ENCODE peak calls at places on chromosome 10, in nine cellular contexts. One of them, this sample, is unnamed. For H3K9me3, the result is how much of the 10 kb centered on the place peaks cover.

GRCh38 chr10:97685395-97685958 is 1.6 kb downstream of the AVPI1 start:
- DNase-seq in adrenal gland: peak
- DNase-seq in NT2/D1: no peak
- DNase-seq in CD8-positive, alpha-beta T cell: no peak
- DNase-seq in Panc1: no peak
- DNase-seq in HCT116: peak
- DNase-seq in CD4-positive, alpha-beta T cell: no peak
- DNase-seq in cardiac muscle cell: peak
- DNase-seq in neural progenitor cell: peak
- DNase-seq in this sample: no peak

GRCh38 chr10:95324436-95325268 is 33.8 kb upstream of the PDLIM1 start:
- DNase-seq in adrenal gland: no peak
- DNase-seq in NT2/D1: no peak
- DNase-seq in CD8-positive, alpha-beta T cell: no peak
- DNase-seq in Panc1: no peak
- DNase-seq in HCT116: no peak
- DNase-seq in CD4-positive, alpha-beta T cell: no peak
- DNase-seq in cardiac muscle cell: no peak
- DNase-seq in neural progenitor cell: no peak
- DNase-seq in this sample: no peak

GRCh38 chr10:17348111-17349008 is 106.0 kb downstream of the ST8SIA6 start:
- DNase-seq in adrenal gland: peak
- DNase-seq in NT2/D1: no peak
- DNase-seq in CD8-positive, alpha-beta T cell: no peak
- DNase-seq in Panc1: peak
- DNase-seq in HCT116: peak
- DNase-seq in CD4-positive, alpha-beta T cell: no peak
- DNase-seq in cardiac muscle cell: peak
- DNase-seq in neural progenitor cell: peak
- DNase-seq in this sample: peak

GRCh38 chr10:28946479-28946878 is 269.2 kb downstream of the BAMBI start:
- DNase-seq in adrenal gland: no peak
- DNase-seq in NT2/D1: no peak
- DNase-seq in CD8-positive, alpha-beta T cell: no peak
- DNase-seq in Panc1: no peak
- DNase-seq in HCT116: no peak
- DNase-seq in CD4-positive, alpha-beta T cell: no peak
- DNase-seq in cardiac muscle cell: peak
- DNase-seq in neural progenitor cell: no peak
- DNase-seq in this sample: no peak

GRCh38 chr10:112215342-112215774 is 31.8 kb upstream of the GPAM start:
- DNase-seq in adrenal gland: peak
- DNase-seq in NT2/D1: no peak
- DNase-seq in CD8-positive, alpha-beta T cell: no peak
- DNase-seq in Panc1: no peak
- DNase-seq in HCT116: no peak
- DNase-seq in CD4-positive, alpha-beta T cell: no peak
- DNase-seq in cardiac muscle cell: peak
- DNase-seq in neural progenitor cell: no peak
- DNase-seq in this sample: no peak

GRCh38 chr10:114286971-114287370 is 47.9 kb downstream of the VWA2 start:
- DNase-seq in adrenal gland: no peak
- DNase-seq in NT2/D1: no peak
- DNase-seq in CD8-positive, alpha-beta T cell: no peak
- DNase-seq in Panc1: no peak
- DNase-seq in HCT116: no peak
- DNase-seq in CD4-positive, alpha-beta T cell: no peak
- DNase-seq in cardiac muscle cell: no peak
- DNase-seq in neural progenitor cell: no peak
- DNase-seq in this sample: no peak

GRCh38 chr10:60711496-60711895 is 66.8 kb upstream of the CDK1 start:
- DNase-seq in adrenal gland: no peak
- DNase-seq in NT2/D1: no peak
- DNase-seq in CD8-positive, alpha-beta T cell: no peak
- DNase-seq in Panc1: no peak
- DNase-seq in HCT116: no peak
- DNase-seq in CD4-positive, alpha-beta T cell: no peak
- DNase-seq in cardiac muscle cell: no peak
- DNase-seq in neural progenitor cell: no peak
- DNase-seq in this sample: no peak

GRCh38 chr10:99540673-99541531 is 8.2 kb downstream of the NKX2-3 start:
- DNase-seq in adrenal gland: no peak
- DNase-seq in NT2/D1: no peak
- DNase-seq in CD8-positive, alpha-beta T cell: no peak
- DNase-seq in Panc1: no peak
- DNase-seq in HCT116: no peak
- DNase-seq in CD4-positive, alpha-beta T cell: no peak
- DNase-seq in cardiac muscle cell: no peak
- DNase-seq in neural progenitor cell: peak
- DNase-seq in this sample: no peak

GRCh38 chr10:132884691-132885271 is 57.6 kb downstream of the CFAP46 start:
- DNase-seq in adrenal gland: no peak
- DNase-seq in NT2/D1: no peak
- DNase-seq in CD8-positive, alpha-beta T cell: no peak
- DNase-seq in Panc1: no peak
- DNase-seq in HCT116: no peak
- DNase-seq in CD4-positive, alpha-beta T cell: peak
- DNase-seq in cardiac muscle cell: no peak
- DNase-seq in neural progenitor cell: no peak
- DNase-seq in this sample: no peak

GRCh38 chr10:66649626-66650025 is 276.2 kb upstream of the LRRTM3 start:
- DNase-seq in adrenal gland: no peak
- DNase-seq in NT2/D1: no peak
- DNase-seq in CD8-positive, alpha-beta T cell: no peak
- DNase-seq in Panc1: no peak
- DNase-seq in HCT116: no peak
- DNase-seq in CD4-positive, alpha-beta T cell: no peak
- DNase-seq in cardiac muscle cell: no peak
- DNase-seq in neural progenitor cell: no peak
- DNase-seq in this sample: no peak

GRCh38 chr10:127278001-127278400 is 81.6 kb upstream of the INSYN2A start:
- DNase-seq in adrenal gland: no peak
- DNase-seq in NT2/D1: no peak
- DNase-seq in CD8-positive, alpha-beta T cell: no peak
- DNase-seq in Panc1: no peak
- DNase-seq in HCT116: no peak
- DNase-seq in CD4-positive, alpha-beta T cell: no peak
- DNase-seq in cardiac muscle cell: peak
- DNase-seq in neural progenitor cell: no peak
- DNase-seq in this sample: no peak

DNA sequence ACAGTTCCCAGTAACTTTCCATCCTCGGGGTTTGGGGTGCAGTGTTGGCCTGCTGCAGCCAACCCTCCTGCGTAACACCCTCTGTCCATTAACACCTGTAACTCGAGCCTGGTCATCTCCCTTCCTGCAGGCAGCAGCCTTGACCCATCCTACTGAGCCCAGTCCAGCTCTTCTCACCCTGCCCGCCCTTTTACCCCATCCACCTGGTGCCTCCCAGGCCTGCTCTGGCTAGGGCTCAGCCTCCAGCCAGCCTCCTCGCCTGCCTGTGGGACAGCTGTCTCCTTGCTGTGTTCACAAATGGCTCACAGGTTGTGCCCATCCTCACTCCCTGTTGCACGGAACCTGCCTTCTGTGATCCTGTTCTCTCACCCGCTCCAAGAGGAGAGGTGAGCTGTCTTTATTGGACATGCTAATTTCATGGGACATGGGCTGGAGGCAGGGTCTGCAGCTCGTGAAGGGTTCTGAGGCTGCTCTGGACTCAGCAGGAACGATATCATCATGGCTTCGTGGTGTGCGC is 277.2 kb upstream of the TCERG1L start:
- DNase-seq in adrenal gland: no peak
- DNase-seq in NT2/D1: no peak
- DNase-seq in CD8-positive, alpha-beta T cell: no peak
- DNase-seq in Panc1: no peak
- DNase-seq in HCT116: no peak
- DNase-seq in CD4-positive, alpha-beta T cell: no peak
- DNase-seq in cardiac muscle cell: no peak
- DNase-seq in neural progenitor cell: no peak
- DNase-seq in this sample: no peak
- H3K9me3 ChIP-seq in adrenal gland: under half
- H3K9me3 ChIP-seq in NT2/D1: under half
- H3K9me3 ChIP-seq in CD8-positive, alpha-beta T cell: under half
- H3K9me3 ChIP-seq in Panc1: under half
- H3K9me3 ChIP-seq in HCT116: under half
- H3K9me3 ChIP-seq in CD4-positive, alpha-beta T cell: under half
- H3K9me3 ChIP-seq in cardiac muscle cell: under half
- H3K9me3 ChIP-seq in neural progenitor cell: under half
- H3K9me3 ChIP-seq in this sample: under half

GRCh38 chr10:123390332-123390731 is 236.1 kb downstream of the BUB3 start:
- DNase-seq in adrenal gland: no peak
- DNase-seq in NT2/D1: no peak
- DNase-seq in CD8-positive, alpha-beta T cell: no peak
- DNase-seq in Panc1: no peak
- DNase-seq in HCT116: no peak
- DNase-seq in CD4-positive, alpha-beta T cell: no peak
- DNase-seq in cardiac muscle cell: no peak
- DNase-seq in neural progenitor cell: no peak
- DNase-seq in this sample: no peak
- H3K9me3 ChIP-seq in adrenal gland: under half
- H3K9me3 ChIP-seq in NT2/D1: under half
- H3K9me3 ChIP-seq in CD8-positive, alpha-beta T cell: under half
- H3K9me3 ChIP-seq in Panc1: under half
- H3K9me3 ChIP-seq in HCT116: under half
- H3K9me3 ChIP-seq in CD4-positive, alpha-beta T cell: under half
- H3K9me3 ChIP-seq in cardiac muscle cell: under half
- H3K9me3 ChIP-seq in neural progenitor cell: under half
- H3K9me3 ChIP-seq in this sample: under half

GRCh38 chr10:43640603-43641002 is 8.1 kb downstream of the ZNF32 start:
- DNase-seq in adrenal gland: no peak
- DNase-seq in NT2/D1: no peak
- DNase-seq in CD8-positive, alpha-beta T cell: no peak
- DNase-seq in Panc1: no peak
- DNase-seq in HCT116: no peak
- DNase-seq in CD4-positive, alpha-beta T cell: no peak
- DNase-seq in cardiac muscle cell: no peak
- DNase-seq in neural progenitor cell: no peak
- DNase-seq in this sample: no peak
- H3K9me3 ChIP-seq in adrenal gland: under half
- H3K9me3 ChIP-seq in NT2/D1: under half
- H3K9me3 ChIP-seq in CD8-positive, alpha-beta T cell: under half
- H3K9me3 ChIP-seq in Panc1: under half
- H3K9me3 ChIP-seq in HCT116: under half
- H3K9me3 ChIP-seq in CD4-positive, alpha-beta T cell: half or more
- H3K9me3 ChIP-seq in cardiac muscle cell: under half
- H3K9me3 ChIP-seq in neural progenitor cell: under half
- H3K9me3 ChIP-seq in this sample: under half

GRCh38 chr10:7335977-7336376 is 74.9 kb downstream of the SFMBT2 start:
- DNase-seq in adrenal gland: no peak
- DNase-seq in NT2/D1: no peak
- DNase-seq in CD8-positive, alpha-beta T cell: no peak
- DNase-seq in Panc1: no peak
- DNase-seq in HCT116: no peak
- DNase-seq in CD4-positive, alpha-beta T cell: no peak
- DNase-seq in cardiac muscle cell: peak
- DNase-seq in neural progenitor cell: no peak
- DNase-seq in this sample: no peak

GRCh38 chr10:7329219-7329618 is 81.6 kb downstream of the SFMBT2 start:
- DNase-seq in adrenal gland: no peak
- DNase-seq in NT2/D1: no peak
- DNase-seq in CD8-positive, alpha-beta T cell: no peak
- DNase-seq in Panc1: no peak
- DNase-seq in HCT116: no peak
- DNase-seq in CD4-positive, alpha-beta T cell: no peak
- DNase-seq in cardiac muscle cell: no peak
- DNase-seq in neural progenitor cell: no peak
- DNase-seq in this sample: no peak

GRCh38 chr10:7338469-7338868 is 72.4 kb downstream of the SFMBT2 start:
- DNase-seq in adrenal gland: no peak
- DNase-seq in NT2/D1: no peak
- DNase-seq in CD8-positive, alpha-beta T cell: no peak
- DNase-seq in Panc1: no peak
- DNase-seq in HCT116: no peak
- DNase-seq in CD4-positive, alpha-beta T cell: no peak
- DNase-seq in cardiac muscle cell: no peak
- DNase-seq in neural progenitor cell: no peak
- DNase-seq in this sample: no peak

GRCh38 chr10:7337431-7338171 is 73.2 kb downstream of the SFMBT2 start:
- DNase-seq in adrenal gland: no peak
- DNase-seq in NT2/D1: no peak
- DNase-seq in CD8-positive, alpha-beta T cell: no peak
- DNase-seq in Panc1: no peak
- DNase-seq in HCT116: no peak
- DNase-seq in CD4-positive, alpha-beta T cell: no peak
- DNase-seq in cardiac muscle cell: no peak
- DNase-seq in neural progenitor cell: no peak
- DNase-seq in this sample: no peak

DNA sequence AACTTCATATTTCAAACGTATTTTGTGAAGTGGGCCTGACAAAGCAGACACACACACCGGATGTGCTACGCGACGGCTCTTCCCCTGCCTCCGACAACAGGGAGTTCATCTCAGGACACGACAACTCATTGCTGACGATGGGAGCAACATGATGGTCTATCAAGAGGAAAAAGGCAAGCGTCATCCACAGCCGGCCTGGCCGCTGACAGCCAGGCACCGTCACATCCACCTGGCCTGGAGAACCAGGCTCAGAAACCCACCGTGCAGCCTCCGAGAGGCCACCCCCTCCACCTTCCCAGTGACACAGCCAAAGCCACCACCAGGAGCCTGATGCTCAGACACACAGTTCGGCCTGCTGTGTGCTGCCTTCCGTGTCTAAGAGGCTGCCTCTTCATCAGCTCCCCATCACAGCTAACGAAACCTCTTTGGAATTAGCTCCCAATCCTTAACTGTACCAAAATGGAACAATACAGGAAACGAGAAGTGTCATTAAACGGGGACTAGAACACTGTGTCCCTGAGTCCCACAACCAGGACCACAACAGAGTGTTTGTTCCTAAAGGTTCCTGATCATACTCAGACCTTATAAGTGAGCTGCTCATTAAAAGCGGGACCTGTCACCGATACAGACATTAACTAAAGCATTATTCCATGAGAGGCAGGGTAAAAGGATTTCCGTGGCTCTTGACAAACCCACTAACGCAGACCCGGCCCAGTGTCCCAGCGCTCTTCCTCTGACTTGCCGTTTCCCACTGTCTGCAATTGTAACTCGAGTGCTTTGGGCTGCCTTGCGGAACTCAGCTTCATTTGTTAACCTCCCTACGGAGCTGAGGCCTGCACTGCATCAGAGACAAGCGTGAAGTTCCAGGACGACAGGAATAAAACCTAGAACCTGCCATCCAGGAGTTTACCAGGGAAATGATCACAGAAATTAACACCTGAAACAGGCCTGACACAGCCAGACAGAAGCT is 76.6 kb downstream of the SFMBT2 start:
- DNase-seq in adrenal gland: no peak
- DNase-seq in NT2/D1: no peak
- DNase-seq in CD8-positive, alpha-beta T cell: no peak
- DNase-seq in Panc1: no peak
- DNase-seq in HCT116: no peak
- DNase-seq in CD4-positive, alpha-beta T cell: no peak
- DNase-seq in cardiac muscle cell: peak
- DNase-seq in neural progenitor cell: no peak
- DNase-seq in this sample: no peak
- H3K9me3 ChIP-seq in adrenal gland: under half
- H3K9me3 ChIP-seq in NT2/D1: under half
- H3K9me3 ChIP-seq in CD8-positive, alpha-beta T cell: under half
- H3K9me3 ChIP-seq in Panc1: under half
- H3K9me3 ChIP-seq in HCT116: under half
- H3K9me3 ChIP-seq in CD4-positive, alpha-beta T cell: under half
- H3K9me3 ChIP-seq in cardiac muscle cell: under half
- H3K9me3 ChIP-seq in neural progenitor cell: under half
- H3K9me3 ChIP-seq in this sample: under half

GRCh38 chr10:79115302-79115701 is 46.5 kb downstream of the ZMIZ1 start:
- DNase-seq in adrenal gland: no peak
- DNase-seq in NT2/D1: no peak
- DNase-seq in CD8-positive, alpha-beta T cell: no peak
- DNase-seq in Panc1: no peak
- DNase-seq in HCT116: no peak
- DNase-seq in CD4-positive, alpha-beta T cell: no peak
- DNase-seq in cardiac muscle cell: no peak
- DNase-seq in neural progenitor cell: no peak
- DNase-seq in this sample: no peak
- H3K9me3 ChIP-seq in adrenal gland: under half
- H3K9me3 ChIP-seq in NT2/D1: under half
- H3K9me3 ChIP-seq in CD8-positive, alpha-beta T cell: under half
- H3K9me3 ChIP-seq in Panc1: under half
- H3K9me3 ChIP-seq in HCT116: under half
- H3K9me3 ChIP-seq in CD4-positive, alpha-beta T cell: under half
- H3K9me3 ChIP-seq in cardiac muscle cell: under half
- H3K9me3 ChIP-seq in neural progenitor cell: under half
- H3K9me3 ChIP-seq in this sample: under half